ENCODE peak calls at places on chromosomes 11 and 22, in four cellular contexts. N, K, M and Q are unnamed samples.

GRCh38 chr11:15057352-15057751 is 16.0 kb upstream of the CALCB start:
- DNase-seq in N (no peak), K (no peak), M (no peak), Q (no peak)

GRCh38 chr11:121489823-121490222 is 37.1 kb upstream of the SORL1-AS1 start:
- DNase-seq in N (no peak), K (no peak), M (no peak), Q (no peak)

GRCh38 chr11:131894615-131895544 is 524.5 kb downstream of the NTM start:
- DNase-seq in N (no peak), K (no peak), M (no peak), Q (no peak)

GRCh38 chr22:42799462-42800405 is 57.3 kb downstream of the ARFGAP3 start:
- DNase-seq in N (no peak), K (no peak), M (no peak), Q (no peak)

GRCh38 chr11:125975634-125976033 is 29.8 kb downstream of the VSIG10L2 start:
- DNase-seq in N (no peak), K (no peak), M (no peak), Q (no peak)

GRCh38 chr11:23113887-23114216 is 253.6 kb upstream of the CCDC179 start:
- DNase-seq in N (no peak), K (no peak), M (no peak), Q (no peak)

GRCh38 chr22:47605886-47606285 is 843.4 kb downstream of the TBC1D22A start:
- DNase-seq in N (no peak), K (no peak), M (no peak), Q (no peak)

GRCh38 chr22:46708766-46709330 is 29.2 kb downstream of the CERK start:
- DNase-seq in N (no peak), K (no peak), M (no peak), Q (no peak)

GRCh38 chr11:120564573-120565301 is 53.2 kb downstream of the GRIK4 start:
- DNase-seq in N (peak), K (no peak), M (no peak), Q (no peak)

GRCh38 chr11:77522215-77522614 is 48.3 kb upstream of the PAK1 start:
- DNase-seq in N (no peak), K (no peak), M (no peak), Q (no peak)

GRCh38 chr11:112588252-112588668 is 327.6 kb upstream of the PLET1 start:
- DNase-seq in N (peak), K (peak), M (peak), Q (peak)

GRCh38 chr11:92128026-92128425 is 96.6 kb upstream of the FAT3 start:
- DNase-seq in N (no peak), K (no peak), M (no peak), Q (no peak)

GRCh38 chr22:42269407-42270177 is 861 bp downstream of the TCF20 start:
- DNase-seq in N (no peak), K (peak), M (no peak), Q (peak)

GRCh38 chr11:68961245-68961644 is 19.5 kb downstream of the MRGPRD start:
- DNase-seq in N (no peak), K (no peak), M (no peak), Q (no peak)

GRCh38 chr11:15507592-15507991 is 392.9 kb downstream of the INSC start:
- DNase-seq in N (no peak), K (peak), M (no peak), Q (no peak)

GRCh38 chr22:27133951-27134664 is 476.7 kb downstream of the MIAT start:
- DNase-seq in N (no peak), K (no peak), M (no peak), Q (no peak)

GRCh38 chr11:72041364-72042058 is 38.8 kb downstream of the NUMA1 start:
- DNase-seq in N (peak), K (no peak), M (no peak), Q (peak)

GRCh38 chr11:114258696-114259095 is 37.5 kb upstream of the NNMT start:
- DNase-seq in N (no peak), K (no peak), M (no peak), Q (no peak)

GRCh38 chr11:67268036-67268683 is 1.9 kb downstream of the GRK2 start:
- DNase-seq in N (no peak), K (no peak), M (no peak), Q (peak)

GRCh38 chr22:27107824-27108223 is 450.4 kb downstream of the MIAT start:
- DNase-seq in N (no peak), K (no peak), M (no peak), Q (no peak)

GRCh38 chr11:94504689-94505293 is 7.5 kb upstream of the C11orf97 start:
- DNase-seq in N (peak), K (peak), M (no peak), Q (no peak)

GRCh38 chr11:75615709-75616108 is 53.1 kb downstream of the MAP6 start:
- DNase-seq in N (no peak), K (no peak), M (no peak), Q (no peak)

GRCh38 chr22:22039286-22040074 is 56.9 kb upstream of the TOP3B start:
- DNase-seq in N (no peak), K (no peak), M (no peak), Q (no peak)

GRCh38 chr11:46381046-46381835 is at the start of gene MDK:
- DNase-seq in N (peak), K (peak), M (no peak), Q (no peak)

GRCh38 chr11:132793831-132794230 is 738.5 kb downstream of the OPCML start:
- DNase-seq in N (no peak), K (no peak), M (no peak), Q (no peak)

GRCh38 chr11:121068787-121069186 is 32.3 kb upstream of the TECTA start:
- DNase-seq in N (no peak), K (peak), M (no peak), Q (no peak)

GRCh38 chr11:118607401-118608267 is at the start of gene PHLDB1:
- DNase-seq in N (no peak), K (peak), M (no peak), Q (peak)

GRCh38 chr11:68525930-68526329 is 65.4 kb downstream of the PPP6R3 start:
- DNase-seq in N (no peak), K (no peak), M (no peak), Q (no peak)

GRCh38 chr11:1153951-1154487 is 3.7 kb upstream of the MUC5AC start:
- DNase-seq in N (no peak), K (peak), M (no peak), Q (no peak)

GRCh38 chr11:126945319-126945718 is 55.3 kb downstream of the KIRREL3 start:
- DNase-seq in N (no peak), K (no peak), M (no peak), Q (no peak)

GRCh38 chr11:85180528-85180927 is 446.6 kb downstream of the DLG2 start:
- DNase-seq in N (no peak), K (no peak), M (no peak), Q (no peak)

GRCh38 chr11:105144887-105145286 is 5.3 kb upstream of the CARD18 start:
- DNase-seq in N (no peak), K (no peak), M (no peak), Q (no peak)

GRCh38 chr11:59142530-59143507 is at the start of gene FAM111A:
- DNase-seq in N (peak), K (peak), M (peak), Q (peak)

GRCh38 chr11:100831929-100832480 is 144.9 kb downstream of the ARHGAP42 start:
- DNase-seq in N (no peak), K (no peak), M (no peak), Q (no peak)

GRCh38 chr11:20913113-20913512 is 243.7 kb downstream of the NELL1 start:
- DNase-seq in N (no peak), K (no peak), M (no peak), Q (no peak)
- H3K4me3 ChIP-seq in N (no peak), K (no peak), M (no peak), Q (no peak)

GRCh38 chr11:80086496-80087055 is 645.7 kb upstream of the TENM4 start:
- DNase-seq in N (no peak), K (no peak), M (no peak), Q (no peak)

GRCh38 chr11:80085563-80085962 is 644.7 kb upstream of the TENM4 start:
- DNase-seq in N (no peak), K (no peak), M (no peak), Q (no peak)

GRCh38 chr11:80082386-80082785 is 641.6 kb upstream of the TENM4 start:
- DNase-seq in N (no peak), K (no peak), M (no peak), Q (no peak)

GRCh38 chr11:80083561-80083960 is 642.7 kb upstream of the TENM4 start:
- DNase-seq in N (no peak), K (no peak), M (no peak), Q (no peak)

GRCh38 chr11:80084614-80085013 is 643.8 kb upstream of the TENM4 start:
- DNase-seq in N (no peak), K (no peak), M (no peak), Q (no peak)
- H3K4me3 ChIP-seq in N (no peak), K (no peak), M (no peak), Q (no peak)

DNA sequence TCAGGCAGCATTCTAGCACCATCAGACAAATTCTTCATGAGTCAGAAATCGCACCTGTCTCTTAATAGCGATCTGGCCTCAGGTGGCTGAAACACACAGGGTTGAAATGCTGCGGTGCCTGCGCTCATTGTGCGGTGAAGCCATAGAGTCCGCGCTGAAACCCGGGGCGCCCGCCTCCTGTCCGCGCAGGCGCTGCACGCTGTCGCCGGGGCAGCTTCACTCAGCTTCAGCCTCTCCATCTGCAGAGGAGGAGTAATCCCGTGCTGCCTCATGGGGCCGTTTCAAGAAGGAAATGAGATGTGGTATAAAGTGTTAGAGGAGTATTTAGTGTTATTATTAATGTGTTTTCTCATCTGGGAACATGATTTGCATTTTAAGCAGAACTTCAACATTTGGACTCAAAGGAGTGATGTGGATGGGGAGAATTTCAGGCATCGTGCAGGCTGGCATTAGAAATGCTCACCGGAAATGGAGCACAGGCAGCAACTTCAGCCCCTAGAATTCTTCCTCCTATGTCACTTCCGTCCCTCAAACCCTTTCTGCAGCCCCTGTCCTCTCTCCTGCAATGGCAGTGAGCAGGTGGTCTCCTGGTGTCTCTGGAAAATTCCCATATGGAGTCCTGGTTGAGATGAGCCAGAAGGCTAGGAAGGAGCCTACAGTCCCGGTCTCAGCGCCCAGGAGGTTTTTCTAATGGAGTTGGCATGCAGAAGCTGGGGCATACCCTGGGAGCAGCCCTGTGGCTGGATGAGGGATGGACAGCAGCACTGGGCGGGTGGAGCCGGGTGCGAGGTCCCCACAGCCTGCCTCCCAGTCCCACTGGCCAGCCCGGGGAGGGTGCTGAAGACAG is 59.5 kb upstream of the B3GAT1 start:
- DNase-seq in N (no peak), K (no peak), M (no peak), Q (no peak)
- H3K4me3 ChIP-seq in N (no peak), K (no peak), M (no peak), Q (no peak)

DNA sequence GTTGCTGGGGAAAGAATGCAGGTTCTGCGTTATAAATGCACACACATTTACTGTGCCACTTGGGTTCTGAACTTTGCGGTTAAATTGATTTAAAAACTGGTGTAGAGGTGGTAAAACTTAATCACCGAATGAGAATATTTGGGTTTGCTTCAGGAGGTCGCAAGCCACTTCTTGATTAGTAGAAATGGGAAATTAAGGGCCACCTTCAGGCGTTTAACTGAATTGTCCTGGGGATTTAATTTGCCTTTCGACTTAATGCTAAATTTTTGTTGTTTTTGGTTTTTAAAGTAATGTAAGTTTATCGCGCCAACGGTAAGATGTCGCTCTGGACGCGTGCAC is 460 bp upstream of the NCR3LG1 start:
- DNase-seq in N (no peak), K (no peak), M (no peak), Q (no peak)
- H3K4me3 ChIP-seq in N (peak), K (peak), M (peak), Q (peak)

DNA sequence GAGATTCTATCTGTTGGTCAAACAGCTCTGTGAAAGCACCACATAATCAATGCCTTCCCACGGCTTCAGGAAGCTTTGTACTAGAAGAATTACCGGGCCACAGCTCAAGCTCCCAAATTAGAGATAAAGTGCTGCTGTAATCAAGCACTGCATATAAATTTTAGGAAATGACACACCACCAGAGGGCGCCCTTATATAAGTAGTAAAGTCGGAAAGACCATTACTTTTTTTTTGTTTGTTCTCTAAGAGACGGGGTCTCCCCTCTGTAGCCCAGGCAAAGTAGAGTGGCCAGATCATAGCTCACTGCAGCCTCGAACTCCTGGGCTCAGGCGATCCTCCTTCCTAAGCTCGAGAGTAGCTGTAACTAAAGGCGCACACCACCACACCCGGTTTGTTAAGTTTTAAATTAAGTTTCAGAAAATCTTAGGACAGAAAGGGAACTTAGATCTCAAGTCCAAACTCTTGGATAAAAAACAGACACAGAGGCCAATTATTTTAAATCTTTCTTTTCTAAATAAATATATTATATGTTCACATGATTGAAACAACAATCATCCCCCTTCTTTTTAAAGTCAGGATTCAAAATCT is 32.6 kb downstream of the PRCP start:
- DNase-seq in N (peak), K (peak), M (peak), Q (peak)
- H3K4me3 ChIP-seq in N (no peak), K (no peak), M (peak), Q (no peak)

DNA sequence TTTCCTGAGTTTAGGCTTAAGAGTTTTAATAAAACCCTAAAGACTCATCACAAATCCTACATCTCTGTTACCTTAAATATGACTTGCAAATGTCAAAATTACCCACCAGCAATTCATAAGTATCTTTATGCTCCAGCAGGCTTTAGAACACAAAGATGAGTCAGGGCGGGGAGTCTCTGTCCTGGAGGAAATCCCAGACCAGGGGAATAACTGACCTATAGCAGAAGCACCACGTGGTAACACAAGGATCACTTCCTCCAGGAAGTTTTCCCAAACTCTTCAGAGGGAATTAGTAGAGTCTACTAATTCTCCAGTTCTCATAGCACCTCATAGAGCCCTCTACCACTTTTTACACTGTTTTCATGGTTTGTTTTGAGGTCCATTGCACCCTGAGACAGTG is 217.0 kb downstream of the NAV2 start:
- DNase-seq in N (no peak), K (no peak), M (no peak), Q (no peak)
- H3K4me3 ChIP-seq in N (no peak), K (no peak), M (no peak), Q (no peak)

DNA sequence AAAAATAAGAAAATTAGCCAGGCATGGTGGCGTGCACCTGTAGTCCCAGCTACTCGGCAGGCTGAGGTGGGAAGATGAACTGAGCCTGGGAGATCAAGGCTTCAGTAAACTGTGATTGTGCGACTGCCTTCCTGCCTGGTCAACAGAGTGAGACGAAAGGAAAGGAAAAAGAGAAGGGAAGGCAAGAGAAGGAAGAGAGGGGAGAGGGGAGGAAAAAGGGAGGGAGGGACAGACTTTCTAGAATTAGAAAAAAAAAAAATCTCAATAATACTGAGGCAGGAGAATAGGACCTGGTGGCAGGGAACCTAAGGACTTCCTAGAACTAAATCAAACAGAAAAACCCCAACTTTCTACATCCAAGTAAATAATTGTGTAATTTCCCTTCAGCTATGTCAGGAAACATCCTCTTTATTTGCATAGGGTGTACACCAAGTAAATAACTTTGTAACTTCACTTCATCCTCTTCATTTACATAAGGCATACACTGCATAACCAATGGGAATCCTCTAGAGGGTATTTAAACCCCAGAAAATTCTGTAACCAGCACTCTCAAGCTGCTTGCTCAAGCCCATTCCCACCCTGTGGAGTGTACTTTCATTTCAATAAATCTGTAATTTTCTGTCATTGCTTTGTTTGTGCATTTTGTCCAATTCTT is 8.7 kb downstream of the SBF2 start:
- DNase-seq in N (no peak), K (no peak), M (no peak), Q (no peak)
- H3K4me3 ChIP-seq in N (no peak), K (no peak), M (no peak), Q (no peak)

DNA sequence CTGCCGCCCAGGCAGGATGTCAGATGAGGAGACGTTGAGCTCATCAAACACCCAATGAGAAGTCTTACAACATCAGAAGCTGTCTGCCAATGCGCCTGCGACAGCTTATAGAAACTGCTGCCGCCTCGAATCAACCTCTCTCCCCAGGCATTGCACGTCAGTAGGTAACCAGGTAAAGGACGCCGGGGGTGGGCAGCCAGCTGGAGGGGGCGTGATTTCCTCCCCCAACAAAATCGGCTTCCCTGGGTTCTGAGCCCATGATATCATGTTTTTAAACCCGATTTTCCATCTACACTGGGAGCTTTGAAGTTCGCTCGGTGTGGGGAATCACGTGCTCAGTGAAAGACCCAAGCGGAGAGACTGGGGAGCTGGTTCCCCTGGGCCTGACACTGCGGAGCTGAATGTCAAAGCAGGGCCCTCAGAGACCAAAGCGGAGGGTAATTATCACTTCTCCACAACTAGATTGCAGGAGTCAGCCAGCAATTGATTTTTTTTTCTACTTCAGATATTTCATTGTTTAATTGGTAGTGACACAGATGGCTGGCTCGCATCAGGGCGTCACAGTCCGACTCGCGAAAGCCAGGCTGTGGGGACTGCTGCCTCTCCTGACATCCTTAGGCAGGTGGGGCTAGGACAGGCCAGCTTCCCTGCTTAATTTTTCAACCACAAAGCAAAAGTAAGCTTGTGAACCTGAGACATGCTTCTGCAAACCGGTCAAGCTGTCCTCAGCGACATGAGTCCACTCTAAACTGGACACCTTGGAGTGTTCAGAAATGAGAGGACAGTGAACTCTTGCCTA is 15.4 kb downstream of the FAM83F start:
- DNase-seq in N (no peak), K (no peak), M (no peak), Q (no peak)
- H3K4me3 ChIP-seq in N (no peak), K (no peak), M (no peak), Q (no peak)